ENCODE peak calls at places on chromosomes 13 and 19, in eight cellular contexts. One of them, this sample, is unnamed.

GRCh38 chr13:66154981-66155380 is 1075.2 kb downstream of the PCDH9 start:
- DNase-seq in tibial nerve: no peak
- DNase-seq in GM12878: no peak
- DNase-seq in sigmoid colon: no peak
- DNase-seq in H1: no peak
- DNase-seq in transverse colon: no peak
- DNase-seq in suprapubic skin: no peak
- DNase-seq in A549: no peak
- DNase-seq in this sample: no peak

GRCh38 chr13:20799726-20800416 is 26.1 kb upstream of the EEF1AKMT1 start:
- DNase-seq in tibial nerve: no peak
- DNase-seq in GM12878: no peak
- DNase-seq in sigmoid colon: no peak
- DNase-seq in H1: no peak
- DNase-seq in transverse colon: no peak
- DNase-seq in suprapubic skin: no peak
- DNase-seq in A549: no peak
- DNase-seq in this sample: no peak

GRCh38 chr19:45767410-45767880 is 1.6 kb downstream of the SIX5 start:
- DNase-seq in tibial nerve: peak; percentile 82
- DNase-seq in GM12878: no peak
- DNase-seq in sigmoid colon: peak; percentile 92
- DNase-seq in H1: no peak
- DNase-seq in transverse colon: peak; percentile 74
- DNase-seq in suprapubic skin: peak; percentile 93
- DNase-seq in A549: peak; percentile 74
- DNase-seq in this sample: no peak

GRCh38 chr13:100666124-100666523 is 8.5 kb downstream of the TMTC4 start:
- DNase-seq in tibial nerve: no peak
- DNase-seq in GM12878: no peak
- DNase-seq in sigmoid colon: no peak
- DNase-seq in H1: no peak
- DNase-seq in transverse colon: no peak
- DNase-seq in suprapubic skin: no peak
- DNase-seq in A549: no peak
- DNase-seq in this sample: no peak

GRCh38 chr19:43739419-43739818 is 15.3 kb downstream of the SMG9 start:
- DNase-seq in tibial nerve: no peak
- DNase-seq in GM12878: no peak
- DNase-seq in sigmoid colon: no peak
- DNase-seq in H1: no peak
- DNase-seq in transverse colon: peak; percentile 86
- DNase-seq in suprapubic skin: no peak
- DNase-seq in A549: peak; percentile 68
- DNase-seq in this sample: no peak

GRCh38 chr13:114064516-114065140 is 67.8 kb downstream of the RASA3 start:
- DNase-seq in tibial nerve: no peak
- DNase-seq in GM12878: no peak
- DNase-seq in sigmoid colon: peak; percentile 79
- DNase-seq in H1: no peak
- DNase-seq in transverse colon: peak; percentile 40
- DNase-seq in suprapubic skin: peak; percentile 80
- DNase-seq in A549: peak; percentile 45
- DNase-seq in this sample: no peak

GRCh38 chr13:109856350-109856749 is 70.0 kb upstream of the IRS2 start:
- DNase-seq in tibial nerve: no peak
- DNase-seq in GM12878: no peak
- DNase-seq in sigmoid colon: no peak
- DNase-seq in H1: no peak
- DNase-seq in transverse colon: no peak
- DNase-seq in suprapubic skin: no peak
- DNase-seq in A549: no peak
- DNase-seq in this sample: peak; percentile 42

GRCh38 chr19:48511800-48512503 is at the start of gene LMTK3:
- DNase-seq in tibial nerve: no peak
- DNase-seq in GM12878: no peak
- DNase-seq in sigmoid colon: no peak
- DNase-seq in H1: no peak
- DNase-seq in transverse colon: peak; percentile 55
- DNase-seq in suprapubic skin: no peak
- DNase-seq in A549: peak; percentile 85
- DNase-seq in this sample: no peak

GRCh38 chr19:1402411-1403070 is 1.2 kb upstream of the GAMT start:
- DNase-seq in tibial nerve: no peak
- DNase-seq in GM12878: no peak
- DNase-seq in sigmoid colon: no peak
- DNase-seq in H1: no peak
- DNase-seq in transverse colon: no peak
- DNase-seq in suprapubic skin: no peak
- DNase-seq in A549: peak; percentile 20
- DNase-seq in this sample: no peak

GRCh38 chr19:1400281-1401137 is 833 bp downstream of the GAMT start:
- DNase-seq in tibial nerve: no peak
- DNase-seq in GM12878: no peak
- DNase-seq in sigmoid colon: no peak
- DNase-seq in H1: no peak
- DNase-seq in transverse colon: no peak
- DNase-seq in suprapubic skin: no peak
- DNase-seq in A549: peak; percentile 42
- DNase-seq in this sample: no peak

GRCh38 chr19:1399745-1400144 is 1.6 kb downstream of the GAMT start:
- DNase-seq in tibial nerve: no peak
- DNase-seq in GM12878: no peak
- DNase-seq in sigmoid colon: no peak
- DNase-seq in H1: no peak
- DNase-seq in transverse colon: no peak
- DNase-seq in suprapubic skin: no peak
- DNase-seq in A549: no peak
- DNase-seq in this sample: no peak

GRCh38 chr19:1401889-1402217 is 511 bp upstream of the GAMT start:
- DNase-seq in tibial nerve: no peak
- DNase-seq in GM12878: no peak
- DNase-seq in sigmoid colon: no peak
- DNase-seq in H1: no peak
- DNase-seq in transverse colon: no peak
- DNase-seq in suprapubic skin: no peak
- DNase-seq in A549: no peak
- DNase-seq in this sample: no peak

GRCh38 chr19:1401138-1401888 is at the start of gene GAMT:
- DNase-seq in tibial nerve: no peak
- DNase-seq in GM12878: no peak
- DNase-seq in sigmoid colon: no peak
- DNase-seq in H1: no peak
- DNase-seq in transverse colon: peak; percentile 52
- DNase-seq in suprapubic skin: no peak
- DNase-seq in A549: no peak
- DNase-seq in this sample: no peak
- TF ChIP-seq CTCF in tibial nerve: peak; percentile 79
- TF ChIP-seq CTCF in GM12878: peak; percentile 48
- TF ChIP-seq CTCF in sigmoid colon: no peak
- TF ChIP-seq CTCF in H1: no peak
- TF ChIP-seq CTCF in transverse colon: peak; percentile 12
- TF ChIP-seq CTCF in suprapubic skin: peak; percentile 59
- TF ChIP-seq CTCF in A549: peak; percentile 60
- TF ChIP-seq CTCF in this sample: peak; percentile 49

GRCh38 chr13:76791290-76791664 is 94.9 kb downstream of the KCTD12 start:
- DNase-seq in tibial nerve: no peak
- DNase-seq in GM12878: no peak
- DNase-seq in sigmoid colon: no peak
- DNase-seq in H1: peak; percentile 1
- DNase-seq in transverse colon: no peak
- DNase-seq in suprapubic skin: no peak
- DNase-seq in A549: no peak
- DNase-seq in this sample: no peak

GRCh38 chr13:76792680-76793334 is 93.4 kb downstream of the KCTD12 start:
- DNase-seq in tibial nerve: peak; percentile 44
- DNase-seq in GM12878: no peak
- DNase-seq in sigmoid colon: peak; percentile 71
- DNase-seq in H1: no peak
- DNase-seq in transverse colon: no peak
- DNase-seq in suprapubic skin: no peak
- DNase-seq in A549: no peak
- DNase-seq in this sample: no peak

GRCh38 chr13:76798037-76798436 is 88.2 kb downstream of the KCTD12 start:
- DNase-seq in tibial nerve: no peak
- DNase-seq in GM12878: no peak
- DNase-seq in sigmoid colon: no peak
- DNase-seq in H1: no peak
- DNase-seq in transverse colon: no peak
- DNase-seq in suprapubic skin: no peak
- DNase-seq in A549: no peak
- DNase-seq in this sample: no peak

GRCh38 chr13:76799696-76800095 is 86.5 kb downstream of the KCTD12 start:
- DNase-seq in tibial nerve: no peak
- DNase-seq in GM12878: no peak
- DNase-seq in sigmoid colon: no peak
- DNase-seq in H1: no peak
- DNase-seq in transverse colon: no peak
- DNase-seq in suprapubic skin: no peak
- DNase-seq in A549: no peak
- DNase-seq in this sample: no peak

DNA sequence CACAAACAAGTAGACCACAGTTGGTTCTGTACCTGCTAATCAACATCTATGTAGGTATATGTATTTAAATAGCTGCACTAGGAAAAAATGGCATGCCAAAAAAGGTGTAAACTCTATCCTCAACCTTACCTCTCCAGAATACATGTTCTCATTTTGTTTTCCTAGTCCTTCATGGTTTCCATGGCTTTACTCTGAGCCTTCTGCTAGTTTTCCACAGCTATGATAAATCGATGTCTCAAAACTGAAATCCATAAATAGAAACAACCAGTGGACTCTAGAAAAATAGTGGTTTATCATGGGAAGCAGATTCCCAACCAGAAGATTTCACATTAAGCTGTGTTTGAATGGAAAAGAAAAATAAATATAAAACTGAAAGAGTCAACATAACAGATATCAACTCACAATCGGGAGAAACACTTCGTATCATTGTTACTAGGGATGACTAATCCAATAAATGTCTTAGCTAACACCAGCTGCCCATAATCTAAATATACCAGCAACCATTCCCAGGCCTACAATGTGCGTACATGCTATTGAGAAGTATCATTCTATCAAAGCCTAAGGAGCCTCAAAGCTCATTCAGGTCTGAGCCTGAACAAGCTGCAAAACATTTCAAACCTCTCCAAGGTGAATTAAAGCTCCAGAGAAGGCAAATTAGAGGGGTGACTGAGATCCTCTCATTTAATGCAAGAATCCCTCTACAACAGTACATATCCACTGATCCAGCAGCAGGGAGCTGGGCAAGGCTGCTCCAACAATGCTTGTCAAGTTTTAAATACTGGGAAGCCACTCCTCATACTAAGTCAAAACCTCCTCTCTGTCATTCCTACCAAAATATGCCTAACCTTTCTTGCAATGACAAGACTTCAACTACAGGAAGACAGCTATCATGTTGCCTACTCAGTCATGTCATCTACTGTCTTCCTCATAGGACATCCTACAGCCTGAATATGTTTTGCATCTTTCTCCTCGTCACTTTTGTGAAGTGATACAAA is 90.2 kb downstream of the KCTD12 start:
- DNase-seq in tibial nerve: no peak
- DNase-seq in GM12878: no peak
- DNase-seq in sigmoid colon: no peak
- DNase-seq in H1: no peak
- DNase-seq in transverse colon: no peak
- DNase-seq in suprapubic skin: no peak
- DNase-seq in A549: no peak
- DNase-seq in this sample: no peak
- TF ChIP-seq EP300 in tibial nerve: no peak
- TF ChIP-seq EP300 in GM12878: no peak
- TF ChIP-seq EP300 in sigmoid colon: no peak
- TF ChIP-seq EP300 in H1: no peak
- TF ChIP-seq EP300 in transverse colon: no peak
- TF ChIP-seq EP300 in suprapubic skin: no peak
- TF ChIP-seq EP300 in A549: no peak
- TF ChIP-seq EP300 in this sample: no peak

GRCh38 chr19:50702870-50703829 is 16.5 kb downstream of the SHANK1 start:
- DNase-seq in tibial nerve: no peak
- DNase-seq in GM12878: no peak
- DNase-seq in sigmoid colon: no peak
- DNase-seq in H1: no peak
- DNase-seq in transverse colon: no peak
- DNase-seq in suprapubic skin: no peak
- DNase-seq in A549: no peak
- DNase-seq in this sample: no peak

GRCh38 chr19:50708179-50708879 is 11.3 kb downstream of the SHANK1 start:
- DNase-seq in tibial nerve: no peak
- DNase-seq in GM12878: no peak
- DNase-seq in sigmoid colon: no peak
- DNase-seq in H1: no peak
- DNase-seq in transverse colon: no peak
- DNase-seq in suprapubic skin: no peak
- DNase-seq in A549: peak; percentile 49
- DNase-seq in this sample: no peak

GRCh38 chr19:50703915-50704548 is 15.6 kb downstream of the SHANK1 start:
- DNase-seq in tibial nerve: no peak
- DNase-seq in GM12878: no peak
- DNase-seq in sigmoid colon: no peak
- DNase-seq in H1: no peak
- DNase-seq in transverse colon: no peak
- DNase-seq in suprapubic skin: no peak
- DNase-seq in A549: peak; percentile 58
- DNase-seq in this sample: no peak

GRCh38 chr19:50706387-50706786 is 13.2 kb downstream of the SHANK1 start:
- DNase-seq in tibial nerve: no peak
- DNase-seq in GM12878: no peak
- DNase-seq in sigmoid colon: no peak
- DNase-seq in H1: no peak
- DNase-seq in transverse colon: no peak
- DNase-seq in suprapubic skin: no peak
- DNase-seq in A549: no peak
- DNase-seq in this sample: no peak

GRCh38 chr19:50705422-50706019 is 14.1 kb downstream of the SHANK1 start:
- DNase-seq in tibial nerve: no peak
- DNase-seq in GM12878: peak; percentile 21
- DNase-seq in sigmoid colon: no peak
- DNase-seq in H1: no peak
- DNase-seq in transverse colon: no peak
- DNase-seq in suprapubic skin: no peak
- DNase-seq in A549: peak; percentile 79
- DNase-seq in this sample: no peak
- TF ChIP-seq CTCF in tibial nerve: peak; percentile 14
- TF ChIP-seq CTCF in GM12878: peak; percentile 73
- TF ChIP-seq CTCF in sigmoid colon: no peak
- TF ChIP-seq CTCF in H1: peak; percentile 73
- TF ChIP-seq CTCF in transverse colon: peak; percentile 22
- TF ChIP-seq CTCF in suprapubic skin: peak; percentile 49
- TF ChIP-seq CTCF in A549: peak; percentile 80
- TF ChIP-seq CTCF in this sample: no peak

GRCh38 chr13:49308104-49308875 is 60.6 kb downstream of the CDADC1 start:
- DNase-seq in tibial nerve: peak; percentile 89
- DNase-seq in GM12878: no peak
- DNase-seq in sigmoid colon: peak; percentile 98
- DNase-seq in H1: no peak
- DNase-seq in transverse colon: peak; percentile 69
- DNase-seq in suprapubic skin: peak; percentile 90
- DNase-seq in A549: no peak
- DNase-seq in this sample: no peak

GRCh38 chr13:49310251-49310650 is 62.5 kb downstream of the CDADC1 start:
- DNase-seq in tibial nerve: no peak
- DNase-seq in GM12878: no peak
- DNase-seq in sigmoid colon: no peak
- DNase-seq in H1: no peak
- DNase-seq in transverse colon: no peak
- DNase-seq in suprapubic skin: no peak
- DNase-seq in A549: no peak
- DNase-seq in this sample: no peak

GRCh38 chr13:49307365-49307764 is 59.6 kb downstream of the CDADC1 start:
- DNase-seq in tibial nerve: peak; percentile 60
- DNase-seq in GM12878: no peak
- DNase-seq in sigmoid colon: peak; percentile 88
- DNase-seq in H1: no peak
- DNase-seq in transverse colon: no peak
- DNase-seq in suprapubic skin: no peak
- DNase-seq in A549: no peak
- DNase-seq in this sample: no peak

GRCh38 chr13:49311816-49312215 is 64.1 kb downstream of the CDADC1 start:
- DNase-seq in tibial nerve: no peak
- DNase-seq in GM12878: no peak
- DNase-seq in sigmoid colon: no peak
- DNase-seq in H1: no peak
- DNase-seq in transverse colon: no peak
- DNase-seq in suprapubic skin: no peak
- DNase-seq in A549: no peak
- DNase-seq in this sample: no peak

DNA sequence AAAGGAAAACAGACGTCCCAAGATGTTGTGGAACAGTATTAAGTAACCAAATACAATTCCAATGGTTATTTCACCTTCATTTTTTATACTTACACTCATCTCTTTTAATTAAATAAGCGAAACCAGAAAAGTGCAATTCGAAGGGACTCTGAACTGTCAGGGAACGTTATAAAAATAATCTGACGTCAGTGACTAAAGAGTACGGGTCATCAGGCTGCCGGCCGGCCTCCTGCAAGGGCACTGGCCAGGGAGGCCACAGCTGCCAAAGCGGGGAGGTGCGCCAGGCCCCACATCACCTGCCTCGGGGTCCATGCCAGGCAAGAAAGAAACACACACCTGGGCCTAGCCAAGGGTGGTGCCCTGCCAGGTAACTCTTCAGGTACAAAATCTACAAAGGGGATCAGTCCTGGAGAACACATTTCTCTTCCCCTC is 61.3 kb downstream of the CDADC1 start:
- DNase-seq in tibial nerve: peak; percentile 43
- DNase-seq in GM12878: no peak
- DNase-seq in sigmoid colon: peak; percentile 74
- DNase-seq in H1: no peak
- DNase-seq in transverse colon: no peak
- DNase-seq in suprapubic skin: no peak
- DNase-seq in A549: no peak
- DNase-seq in this sample: no peak
- TF ChIP-seq EP300 in tibial nerve: no peak
- TF ChIP-seq EP300 in GM12878: no peak
- TF ChIP-seq EP300 in sigmoid colon: no peak
- TF ChIP-seq EP300 in H1: no peak
- TF ChIP-seq EP300 in transverse colon: no peak
- TF ChIP-seq EP300 in suprapubic skin: no peak
- TF ChIP-seq EP300 in A549: no peak
- TF ChIP-seq EP300 in this sample: no peak